ENCODE peak calls at places on chromosomes 6 and 20, in eight cellular contexts. M is Caki2; S is RKO; Q is brain microvascular endothelial cell; D is foreskin melanocyte; K is caudate nucleus; L is HTR-8/SVneo; V is CD8-positive, alpha-beta memory T cell. U is an unnamed sample.

GRCh38 chr6:119829006-119829405 is 479.4 kb upstream of the MAN1A1 start:
- DNase-seq in K (no peak), L (no peak), M (no peak), S (no peak), Q (no peak), D (no peak), V (no peak), U (no peak)

GRCh38 chr6:39530201-39530759 is 194.9 kb downstream of the KIF6 start:
- DNase-seq in D (no peak), V (no peak), K (no peak), M (no peak), Q (no peak), S (no peak), L (no peak), U (peak; percentile 39)

GRCh38 chr6:144007779-144008500 is at the start of gene PLAGL1:
- DNase-seq in D (peak; percentile 5), V (peak; percentile 10), K (no peak), M (peak; percentile 66), Q (peak; percentile 31), L (peak; percentile 25), S (peak; percentile 59), U (peak; percentile 35)

GRCh38 chr6:134529921-134530320 is 212.0 kb upstream of the SGK1 start:
- DNase-seq in K (no peak), D (no peak), Q (no peak), L (peak; percentile 38), M (no peak), V (peak; percentile 28), S (no peak), U (no peak)

GRCh38 chr6:106287215-106287614 is 38.3 kb downstream of the ATG5 start:
- DNase-seq in M (no peak), K (no peak), D (no peak), S (no peak), L (no peak), Q (no peak), V (no peak), U (no peak)

GRCh38 chr6:31657406-31658157 is 1.9 kb downstream of the APOM start:
- DNase-seq in M (no peak), Q (no peak), L (no peak), D (no peak), V (no peak), K (no peak), S (no peak), U (no peak)

GRCh38 chr20:45098096-45098773 is 2.7 kb downstream of the KCNS1 start:
- DNase-seq in V (peak; percentile 11), S (no peak), M (no peak), L (no peak), D (peak; percentile 19), Q (peak; percentile 14), K (no peak), U (no peak)

GRCh38 chr6:36129889-36130671 is at the start of gene MAPK13:
- DNase-seq in L (no peak), D (no peak), S (peak; percentile 91), V (no peak), M (no peak), Q (no peak), K (no peak), U (peak; percentile 44)

GRCh38 chr6:33725222-33725621 is 13.7 kb upstream of the UQCC2 start:
- DNase-seq in D (no peak), Q (no peak), L (no peak), M (no peak), V (no peak), S (no peak), K (no peak), U (no peak)

GRCh38 chr6:23414204-23414501 is 711.9 kb upstream of the NRSN1 start:
- DNase-seq in V (no peak), D (peak; percentile 72), M (peak; percentile 33), K (no peak), S (peak; percentile 12), Q (peak; percentile 42), L (peak; percentile 3), U (no peak)

GRCh38 chr6:35392111-35392702 is 49.8 kb downstream of the PPARD start:
- DNase-seq in S (no peak), K (no peak), L (no peak), Q (no peak), V (no peak), M (no peak), D (no peak), U (no peak)

GRCh38 chr20:14093652-14094051 is 98.3 kb downstream of the MACROD2 start:
- DNase-seq in K (no peak), Q (no peak), L (no peak), S (no peak), D (no peak), V (no peak), M (no peak), U (no peak)

GRCh38 chr6:13812359-13812642 is 2.1 kb downstream of the MCUR1 start:
- DNase-seq in S (no peak), D (no peak), V (no peak), L (no peak), K (no peak), Q (no peak), M (no peak), U (no peak)

GRCh38 chr6:137729866-137730629 is 137.0 kb upstream of the TNFAIP3 start:
- DNase-seq in D (no peak), K (no peak), M (no peak), Q (peak; percentile 52), L (no peak), V (no peak), S (no peak), U (no peak)

GRCh38 chr20:17485017-17485416 is 46.2 kb downstream of the BFSP1 start:
- DNase-seq in D (no peak), M (no peak), Q (no peak), V (no peak), L (no peak), S (peak; percentile 15), K (no peak), U (no peak)

GRCh38 chr6:87660226-87660886 is 41.7 kb downstream of the AKIRIN2 start:
- DNase-seq in K (no peak), V (no peak), L (no peak), Q (peak; percentile 70), D (no peak), S (peak; percentile 43), M (no peak), U (no peak)

GRCh38 chr6:43509984-43510826 is at the start of gene LRRC73:
- DNase-seq in D (peak; percentile 62), S (peak; percentile 84), Q (peak; percentile 62), M (peak; percentile 86), K (peak; percentile 69), V (peak; percentile 77), L (peak; percentile 80), U (peak; percentile 84)

GRCh38 chr6:73074175-73074574 is 151.1 kb downstream of the KHDC1L start:
- DNase-seq in D (no peak), V (no peak), S (peak; percentile 9), L (peak; percentile 18), K (no peak), Q (peak; percentile 40), M (no peak), U (no peak)

GRCh38 chr6:99471638-99472037 is 43.6 kb downstream of the USP45 start:
- DNase-seq in Q (no peak), D (no peak), M (no peak), K (no peak), S (no peak), L (no peak), V (no peak), U (no peak)

GRCh38 chr20:13424174-13424833 is 203.2 kb downstream of the ISM1 start:
- DNase-seq in V (no peak), K (no peak), M (no peak), S (no peak), D (no peak), Q (no peak), L (no peak), U (no peak)

GRCh38 chr6:16904957-16905356 is 143.7 kb upstream of the ATXN1 start:
- DNase-seq in S (no peak), V (no peak), D (no peak), L (no peak), M (no peak), K (no peak), Q (no peak), U (no peak)

GRCh38 chr6:17986656-17987575 is 519 bp downstream of the KIF13A start:
- DNase-seq in V (no peak), K (peak; percentile 61), S (peak; percentile 70), M (peak; percentile 60), L (peak; percentile 47), D (no peak), Q (peak; percentile 36), U (no peak)

GRCh38 chr20:19814241-19814640 is 56.2 kb downstream of the RIN2 start:
- DNase-seq in D (no peak), M (no peak), K (no peak), L (no peak), V (no peak), S (no peak), Q (no peak), U (no peak)

GRCh38 chr20:38973546-38974120 is 11.5 kb downstream of the DHX35 start:
- DNase-seq in V (no peak), Q (peak; percentile 21), D (no peak), L (no peak), S (no peak), K (no peak), M (no peak), U (no peak)

GRCh38 chr20:45779011-45779915 is 12.4 kb downstream of the WFDC3 start:
- DNase-seq in Q (peak; percentile 98), S (peak; percentile 100), L (peak; percentile 98), M (peak; percentile 100), K (no peak), V (no peak), D (peak; percentile 88), U (no peak)

GRCh38 chr6:15791401-15792137 is 128.7 kb upstream of the DTNBP1 start:
- DNase-seq in K (no peak), M (peak; percentile 41), D (no peak), L (no peak), S (no peak), V (no peak), Q (no peak), U (no peak)